ENCODE peak calls at places on chromosomes 1 and 21, in six cellular contexts. V, Z, W, S, X and Q are unnamed samples.

GRCh38 chr1:50656931-50657330 is 233.7 kb upstream of the DMRTA2 start:
- DNase-seq in S (no peak), Z (no peak), V (no peak), W (no peak), X (no peak), Q (no peak)

GRCh38 chr1:53172751-53173498 is 23.7 kb upstream of the CPT2 start:
- DNase-seq in V (no peak), Z (no peak), X (no peak), S (peak; percentile 87), W (peak; percentile 71), Q (no peak)

GRCh38 chr1:220889333-220889732 is 10.1 kb downstream of the HLX start:
- DNase-seq in X (no peak), S (no peak), V (no peak), W (no peak), Z (no peak), Q (no peak)

GRCh38 chr1:180953791-180954721 is 41.4 kb downstream of the KIAA1614 start:
- DNase-seq in Z (peak; percentile 71), X (peak; percentile 12), S (peak; percentile 26), W (peak; percentile 89), V (no peak), Q (no peak)

GRCh38 chr1:70628973-70629372 is 217.9 kb downstream of the CTH start:
- DNase-seq in Z (no peak), W (no peak), V (no peak), X (no peak), S (no peak), Q (no peak)

GRCh38 chr1:161885013-161885412 is 118.9 kb downstream of the ATF6 start:
- DNase-seq in W (peak; percentile 70), X (peak; percentile 93), S (no peak), V (no peak), Z (peak; percentile 89), Q (no peak)

GRCh38 chr21:22189278-22189677 is 1191.1 kb downstream of the NCAM2 start:
- DNase-seq in X (no peak), V (no peak), Z (no peak), W (no peak), S (no peak), Q (no peak)

GRCh38 chr1:185789846-185790735 is 55.9 kb downstream of the HMCN1 start:
- DNase-seq in W (peak; percentile 36), S (no peak), Z (peak; percentile 79), V (no peak), X (peak; percentile 26), Q (no peak)

GRCh38 chr1:167899253-167899681 is 14.7 kb downstream of the ADCY10 start:
- DNase-seq in W (peak; percentile 70), Z (peak; percentile 66), V (no peak), X (peak; percentile 71), S (no peak), Q (no peak)

GRCh38 chr1:247857069-247857985 is at the start of gene TRIM58:
- DNase-seq in S (no peak), W (no peak), X (no peak), Z (peak; percentile 3), V (no peak), Q (no peak)

GRCh38 chr1:16013220-16013907 is 4.5 kb downstream of the HSPB7 start:
- DNase-seq in X (peak; percentile 70), V (no peak), Z (peak; percentile 86), S (no peak), W (peak; percentile 86), Q (no peak)

GRCh38 chr1:6275826-6276764 is 15.2 kb upstream of the GPR153 start:
- DNase-seq in S (no peak), W (peak; percentile 90), X (peak; percentile 90), V (no peak), Z (peak; percentile 78), Q (no peak)

GRCh38 chr1:224213438-224214119 is 30.5 kb downstream of the DEGS1 start:
- DNase-seq in X (no peak), W (no peak), Z (no peak), V (peak; percentile 71), S (no peak), Q (no peak)

GRCh38 chr1:154295408-154296235 is 23.2 kb downstream of the HAX1 start:
- DNase-seq in Z (no peak), S (peak; percentile 29), X (no peak), V (no peak), W (peak; percentile 40), Q (no peak)

GRCh38 chr1:29460211-29460610 is 223.9 kb downstream of the PTPRU start:
- DNase-seq in Z (no peak), X (no peak), S (no peak), W (no peak), V (no peak), Q (no peak)

GRCh38 chr1:44110916-44111315 is 7.7 kb upstream of the KLF17 start:
- DNase-seq in V (no peak), S (no peak), W (no peak), Z (no peak), X (no peak), Q (no peak)

GRCh38 chr1:110768595-110768994 is 93.9 kb upstream of the KCNA3 start:
- DNase-seq in W (no peak), S (no peak), V (no peak), X (no peak), Z (no peak), Q (no peak)

GRCh38 chr1:177873238-177873637 is 96.6 kb downstream of the SEC16B start:
- DNase-seq in W (peak; percentile 89), Z (peak; percentile 95), V (no peak), X (peak; percentile 94), S (no peak), Q (peak; percentile 78)

GRCh38 chr1:19179597-19180271 is 30.3 kb downstream of the UBR4 start:
- DNase-seq in W (peak; percentile 55), S (peak; percentile 19), X (peak; percentile 41), V (no peak), Z (peak; percentile 16), Q (no peak)

GRCh38 chr1:229029644-229030235 is 241.2 kb upstream of the RAB4A start:
- DNase-seq in W (peak; percentile 44), S (no peak), Z (no peak), X (no peak), V (no peak), Q (no peak)

GRCh38 chr1:38052750-38053415 is 6.3 kb upstream of the POU3F1 start:
- DNase-seq in S (peak; percentile 58), X (no peak), V (no peak), W (no peak), Z (no peak), Q (no peak)

GRCh38 chr1:15835205-15835740 is 12.2 kb upstream of the SPEN start:
- DNase-seq in Z (no peak), W (peak; percentile 72), X (no peak), V (no peak), S (no peak), Q (no peak)

GRCh38 chr1:13749543-13750307 is 49.7 kb downstream of the PRDM2 start:
- DNase-seq in V (peak; percentile 37), Z (peak; percentile 55), X (peak; percentile 36), W (peak; percentile 82), S (peak; percentile 57), Q (no peak)

GRCh38 chr1:83033682-83034081 is 965.2 kb downstream of the TTLL7 start:
- DNase-seq in Z (peak; percentile 25), X (no peak), W (peak; percentile 40), V (peak; percentile 69), S (no peak), Q (peak; percentile 13)

GRCh38 chr21:25637846-25638245 is 1.2 kb upstream of the JAM2 start:
- DNase-seq in V (no peak), W (no peak), X (no peak), S (no peak), Z (no peak), Q (no peak)

DNA sequence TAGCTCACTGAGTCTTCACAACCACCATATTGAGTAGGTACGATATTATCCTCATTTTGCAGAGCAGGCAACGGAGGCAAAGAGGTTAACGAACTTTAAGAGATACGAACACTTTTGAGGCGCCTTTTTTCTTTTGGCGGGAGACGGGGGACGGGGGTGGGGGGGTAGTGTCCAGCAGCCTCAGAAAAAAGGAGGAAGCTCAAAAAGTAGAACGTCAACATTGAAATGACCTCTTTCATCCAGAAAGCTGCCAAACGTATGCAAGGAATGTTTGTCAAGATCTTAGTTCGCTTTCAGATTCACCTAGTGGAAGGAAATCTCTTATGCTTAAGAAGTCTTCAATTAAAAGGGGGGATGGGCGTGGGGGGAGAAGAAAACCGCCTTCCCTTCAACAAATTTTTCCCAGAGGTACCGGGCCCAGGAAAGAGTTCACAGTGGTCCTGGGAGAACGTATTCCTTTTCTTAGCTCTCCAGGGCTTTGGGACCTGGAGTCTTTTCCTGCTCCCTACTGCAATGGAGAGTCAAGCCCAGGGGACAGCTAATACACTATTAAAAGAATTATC is 1.1 kb upstream of the PCAT6 start:
- DNase-seq in X (no peak), W (peak; percentile 17), Z (no peak), V (no peak), S (no peak), Q (no peak)
- H3K4me1 ChIP-seq in X (peaks cover 3% of the 10 kb centered on the region), W (peaks cover 28% of the 10 kb centered on the region), Z (peaks cover 7% of the 10 kb centered on the region), V (peaks cover 52% of the 10 kb centered on the region), S (no peaks in the 10 kb centered on the region), Q (peaks cover 40% of the 10 kb centered on the region)

DNA sequence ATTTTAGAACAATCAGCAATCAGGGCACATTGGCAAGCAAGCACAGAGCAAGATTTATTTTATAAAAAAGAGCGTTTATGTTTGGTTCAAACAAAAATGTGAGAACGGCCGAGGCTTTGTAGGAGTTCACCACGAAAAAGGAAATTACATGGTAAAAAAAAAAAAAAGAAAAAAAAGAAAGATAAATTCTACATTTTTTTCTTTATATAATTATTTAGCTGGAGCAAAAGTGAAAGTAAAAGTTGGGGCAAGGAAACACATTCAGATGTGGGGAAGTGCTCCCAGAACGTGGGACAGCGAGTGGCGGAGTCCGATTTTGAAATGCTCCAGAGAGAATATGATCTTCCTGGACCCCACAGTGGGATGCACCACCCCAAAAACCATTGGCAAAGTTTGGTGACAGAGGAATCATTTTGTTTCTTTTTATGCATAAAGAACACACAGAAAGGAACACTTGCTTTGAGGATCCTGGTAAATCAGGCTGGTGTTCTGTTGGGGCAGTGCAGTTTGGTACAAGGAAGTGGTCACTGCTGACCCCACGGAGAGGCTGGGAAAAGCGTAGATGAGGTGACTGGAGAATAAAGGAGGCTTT is 16.3 kb upstream of the ATP5PO start:
- DNase-seq in Z (no peak), X (no peak), W (peak; percentile 56), S (no peak), V (no peak), Q (no peak)
- H3K4me2 ChIP-seq in Z (peak overlapping the region; percentile 90), X (peak overlapping the region; percentile 90), W (peak overlapping the region; percentile 84), S (peak overlapping the region; percentile 54), V (peak overlapping the region; percentile 59), Q (peak overlapping the region; percentile 94)

GRCh38 chr21:36064085-36064460 is 3.7 kb upstream of the SETD4 start:
- DNase-seq in Z (no peak), X (no peak), V (no peak), S (no peak), W (no peak), Q (no peak)

GRCh38 chr21:36063375-36064084 is 3.2 kb upstream of the SETD4 start:
- DNase-seq in W (no peak), V (no peak), X (no peak), Z (no peak), S (no peak), Q (no peak)

GRCh38 chr21:36060159-36060921 is at the start of gene SETD4:
- DNase-seq in W (peak; percentile 96), Z (peak; percentile 92), S (peak; percentile 92), V (peak; percentile 86), X (peak; percentile 92), Q (peak; percentile 83)

GRCh38 chr21:36059823-36060158 is 535 bp downstream of the SETD4 start:
- DNase-seq in S (no peak), V (no peak), X (no peak), W (peak; percentile 79), Z (no peak), Q (no peak)

GRCh38 chr21:36061445-36061844 is 1.1 kb upstream of the SETD4 start:
- DNase-seq in S (no peak), V (no peak), W (no peak), X (no peak), Z (no peak), Q (no peak)
- H3K4me1 ChIP-seq in S (peaks cover 23% of the 10 kb centered on the region), V (peaks cover 16% of the 10 kb centered on the region), W (no peaks in the 10 kb centered on the region), X (no peaks in the 10 kb centered on the region), Z (peaks cover 2% of the 10 kb centered on the region), Q (peaks cover 17% of the 10 kb centered on the region)

GRCh38 chr1:117952386-117952785 is 22.8 kb downstream of the WDR3 start:
- DNase-seq in X (no peak), V (no peak), S (no peak), Z (no peak), W (no peak), Q (no peak)
- H3K4me2 ChIP-seq in X (no peak overlapping the region), V (no peak overlapping the region), S (no peak overlapping the region), Z (no peak overlapping the region), W (no peak overlapping the region), Q (no peak overlapping the region)